ENCODE peak calls at places on chromosome 3, in eight cellular contexts. H is cardiac muscle cell, L is thoracic aorta, D is BJ, X is K562, U is pancreas, C is heart left ventricle, F is fibroblast of mammary gland. R is an unnamed sample.

GRCh38 chr3:9503283-9503682 is 50.3 kb downstream of the LHFPL4 start:
- DNase-seq in H (peak), L (no peak), D (no peak), X (peak), U (no peak), C (peak), F (peak), R (peak)

GRCh38 chr3:31839144-31839917 is 141.7 kb downstream of the OSBPL10 start:
- DNase-seq in H (no peak), L (no peak), D (no peak), X (no peak), U (no peak), C (no peak), F (peak), R (peak)

GRCh38 chr3:168620854-168621253 is 525.1 kb upstream of the GOLIM4 start:
- DNase-seq in H (peak), L (no peak), D (no peak), X (no peak), U (no peak), C (no peak), F (peak), R (no peak)

GRCh38 chr3:13800064-13800463 is 79.8 kb downstream of the WNT7A start:
- DNase-seq in H (no peak), L (no peak), D (no peak), X (no peak), U (no peak), C (no peak), F (no peak), R (no peak)

GRCh38 chr3:125960066-125960424 is 8.9 kb upstream of the ROPN1B start:
- DNase-seq in H (no peak), L (no peak), D (no peak), X (no peak), U (no peak), C (no peak), F (no peak), R (no peak)

GRCh38 chr3:32401141-32401540 is 9.5 kb downstream of the CMTM7 start:
- DNase-seq in H (no peak), L (no peak), D (no peak), X (no peak), U (no peak), C (no peak), F (no peak), R (no peak)

GRCh38 chr3:112629425-112629824 is 11.5 kb downstream of the CCDC80 start:
- DNase-seq in H (peak), L (no peak), D (peak), X (no peak), U (no peak), C (no peak), F (peak), R (peak)

GRCh38 chr3:15055019-15055557 is 10.0 kb downstream of the MRPS25 start:
- DNase-seq in H (no peak), L (no peak), D (no peak), X (no peak), U (no peak), C (no peak), F (peak), R (no peak)

GRCh38 chr3:156317457-156317856 is 197.1 kb downstream of the KCNAB1 start:
- DNase-seq in H (no peak), L (no peak), D (no peak), X (peak), U (no peak), C (no peak), F (peak), R (no peak)

GRCh38 chr3:129937717-129938116 is 36.8 kb upstream of the TRH start:
- DNase-seq in H (no peak), L (no peak), D (no peak), X (no peak), U (no peak), C (no peak), F (no peak), R (no peak)

GRCh38 chr3:123841476-123842238 is 42.5 kb downstream of the MYLK start:
- DNase-seq in H (no peak), L (no peak), D (no peak), X (no peak), U (no peak), C (no peak), F (no peak), R (no peak)

GRCh38 chr3:133895208-133896001 is at the start of gene RAB6B:
- DNase-seq in H (peak), L (no peak), D (no peak), X (peak), U (peak), C (peak), F (peak), R (no peak)

GRCh38 chr3:47713655-47714054 is 68.0 kb downstream of the SMARCC1 start:
- DNase-seq in H (no peak), L (no peak), D (no peak), X (no peak), U (no peak), C (no peak), F (peak), R (no peak)

GRCh38 chr3:186640473-186640818 is 247 bp downstream of the FETUB start:
- DNase-seq in H (no peak), L (peak), D (no peak), X (no peak), U (no peak), C (no peak), F (peak), R (no peak)

GRCh38 chr3:49484471-49484870 is 14.4 kb downstream of the DAG1 start:
- DNase-seq in H (no peak), L (no peak), D (no peak), X (no peak), U (no peak), C (no peak), F (no peak), R (no peak)

GRCh38 chr3:133886031-133886722 is 9.5 kb downstream of the RAB6B start:
- DNase-seq in H (no peak), L (no peak), D (no peak), X (no peak), U (no peak), C (no peak), F (no peak), R (no peak)

GRCh38 chr3:171256445-171257250 is 203.6 kb downstream of the TNIK start:
- DNase-seq in H (no peak), L (no peak), D (no peak), X (no peak), U (no peak), C (no peak), F (peak), R (no peak)

GRCh38 chr3:98068824-98069223 is 18.1 kb upstream of the OR5AC2 start:
- DNase-seq in H (no peak), L (no peak), D (no peak), X (no peak), U (no peak), C (no peak), F (no peak), R (no peak)

GRCh38 chr3:99774467-99774866 is 43.2 kb upstream of the CMSS1 start:
- DNase-seq in H (no peak), L (no peak), D (peak), X (no peak), U (no peak), C (no peak), F (peak), R (peak)

GRCh38 chr3:49339593-49339946 is 283 bp downstream of the USP4 start:
- DNase-seq in H (no peak), L (no peak), D (no peak), X (peak), U (peak), C (no peak), F (no peak), R (no peak)

GRCh38 chr3:148882288-148882687 is 17.2 kb downstream of the CPA3 start:
- DNase-seq in H (no peak), L (no peak), D (no peak), X (no peak), U (no peak), C (no peak), F (peak), R (no peak)

GRCh38 chr3:94162700-94163099 is 99.8 kb downstream of the NSUN3 start:
- DNase-seq in H (no peak), L (no peak), D (no peak), X (peak), U (no peak), C (no peak), F (peak), R (no peak)

GRCh38 chr3:128725547-128725931 is 444 bp upstream of the RAB7A start:
- DNase-seq in H (no peak), L (no peak), D (no peak), X (no peak), U (no peak), C (no peak), F (no peak), R (no peak)
- H3K4me3 ChIP-seq in H (no peak), L (peak), D (no peak), X (peak), U (no peak), C (peak), F (no peak), R (no peak)

GRCh38 chr3:179796421-179796820 is 143.6 kb downstream of the USP13 start:
- DNase-seq in H (no peak), L (no peak), D (no peak), X (no peak), U (no peak), C (no peak), F (no peak), R (no peak)
- H3K4me3 ChIP-seq in H (no peak), L (no peak), D (no peak), X (no peak), U (no peak), C (no peak), F (no peak), R (no peak)

DNA sequence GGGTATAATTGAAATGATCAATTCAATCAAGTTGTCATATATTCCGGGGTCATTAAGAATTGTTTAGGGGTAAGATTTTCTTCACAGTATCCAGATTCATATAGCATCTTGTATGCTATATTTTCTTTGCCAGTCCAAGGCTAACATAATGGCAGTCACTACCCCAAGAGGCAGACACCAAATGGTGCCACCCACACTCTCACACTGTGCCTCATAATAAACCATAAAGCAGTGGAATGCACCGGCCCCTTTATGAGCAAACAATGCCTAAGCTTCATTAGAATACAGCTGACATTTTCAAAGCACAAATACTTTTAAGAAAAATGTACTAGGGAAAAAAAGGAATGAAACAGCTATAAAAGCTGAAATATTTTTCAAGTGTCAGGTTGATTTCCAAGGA is 121.6 kb downstream of the TFDP2 start:
- DNase-seq in H (peak), L (no peak), D (no peak), X (no peak), U (no peak), C (no peak), F (peak), R (no peak)
- H3K4me3 ChIP-seq in H (peak), L (peak), D (peak), X (peak), U (peak), C (peak), F (peak), R (peak)

GRCh38 chr3:114213669-114214541 is 23.5 kb downstream of the ZNF80 start:
- DNase-seq in H (peak), L (peak), D (peak), X (no peak), U (no peak), C (no peak), F (peak), R (peak)
- H3K4me3 ChIP-seq in H (no peak), L (peak), D (peak), X (no peak), U (no peak), C (no peak), F (peak), R (peak)

DNA sequence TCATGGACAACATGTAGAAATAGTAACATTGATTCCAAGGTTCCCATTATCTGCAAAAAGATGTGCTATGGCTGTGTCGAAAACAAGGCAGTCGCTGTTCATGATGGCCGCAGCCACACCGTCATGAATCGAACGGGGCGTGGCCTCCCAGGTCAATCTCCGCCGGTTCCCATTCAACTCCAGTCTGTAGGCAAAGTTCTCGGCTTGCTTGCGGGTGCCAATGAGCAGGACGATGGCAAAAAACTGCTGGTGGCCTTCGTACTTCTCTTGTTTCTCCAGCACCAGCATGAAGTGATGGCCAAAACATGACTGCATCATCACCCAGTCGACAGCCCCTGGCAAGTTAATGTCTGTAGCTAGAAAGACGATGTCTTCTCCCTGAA is 20.8 kb downstream of the SIAH2 start:
- DNase-seq in H (no peak), L (no peak), D (no peak), X (no peak), U (no peak), C (no peak), F (no peak), R (no peak)
- H3K4me3 ChIP-seq in H (no peak), L (no peak), D (no peak), X (no peak), U (no peak), C (no peak), F (no peak), R (no peak)

GRCh38 chr3:194287977-194288706 is 63.0 kb downstream of the CPN2 start:
- DNase-seq in H (no peak), L (no peak), D (no peak), X (no peak), U (no peak), C (no peak), F (no peak), R (no peak)

GRCh38 chr3:194285859-194286197 is 65.3 kb downstream of the CPN2 start:
- DNase-seq in H (no peak), L (no peak), D (no peak), X (no peak), U (no peak), C (no peak), F (no peak), R (no peak)

GRCh38 chr3:194287392-194287791 is 63.7 kb downstream of the CPN2 start:
- DNase-seq in H (no peak), L (no peak), D (no peak), X (peak), U (no peak), C (no peak), F (no peak), R (no peak)

GRCh38 chr3:194285024-194285858 is 65.9 kb downstream of the CPN2 start:
- DNase-seq in H (no peak), L (no peak), D (no peak), X (no peak), U (no peak), C (no peak), F (peak), R (no peak)

GRCh38 chr3:194286747-194287146 is 64.4 kb downstream of the CPN2 start:
- DNase-seq in H (no peak), L (no peak), D (no peak), X (no peak), U (no peak), C (no peak), F (no peak), R (no peak)
- H3K4me3 ChIP-seq in H (no peak), L (no peak), D (no peak), X (no peak), U (no peak), C (no peak), F (no peak), R (no peak)

GRCh38 chr3:78830466-78830865 is 937.3 kb downstream of the ROBO1 start:
- DNase-seq in H (no peak), L (no peak), D (no peak), X (no peak), U (no peak), C (no peak), F (peak), R (no peak)

GRCh38 chr3:78832785-78833204 is 935.0 kb downstream of the ROBO1 start:
- DNase-seq in H (no peak), L (no peak), D (no peak), X (no peak), U (no peak), C (no peak), F (no peak), R (no peak)

GRCh38 chr3:78825858-78826215 is 942.0 kb downstream of the ROBO1 start:
- DNase-seq in H (no peak), L (no peak), D (no peak), X (no peak), U (no peak), C (no peak), F (no peak), R (no peak)

GRCh38 chr3:78827618-78828017 is 940.2 kb downstream of the ROBO1 start:
- DNase-seq in H (no peak), L (no peak), D (no peak), X (no peak), U (no peak), C (no peak), F (no peak), R (no peak)

GRCh38 chr3:78831446-78831972 is 936.3 kb downstream of the ROBO1 start:
- DNase-seq in H (no peak), L (no peak), D (no peak), X (no peak), U (no peak), C (no peak), F (no peak), R (no peak)
- H3K4me3 ChIP-seq in H (no peak), L (no peak), D (no peak), X (no peak), U (no peak), C (no peak), F (no peak), R (no peak)

DNA sequence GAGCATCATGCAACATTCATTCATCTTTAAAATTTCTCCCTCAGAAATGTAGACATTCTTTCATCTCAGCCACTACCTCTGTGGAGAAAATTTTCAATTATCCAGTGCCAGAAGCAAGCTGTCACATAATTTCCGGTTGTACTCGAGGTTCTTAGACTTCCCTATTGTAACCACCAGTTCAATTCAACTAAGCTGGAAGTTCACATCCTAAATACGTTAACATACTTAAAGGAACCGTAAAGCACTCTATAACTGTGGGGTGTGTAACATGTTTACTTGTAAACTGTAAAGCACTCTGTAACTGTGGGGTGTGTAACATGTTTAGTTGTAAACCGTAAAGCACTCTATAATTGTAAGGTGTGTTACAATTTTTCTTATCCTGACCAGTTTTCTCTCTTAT is 150.3 kb downstream of the PLCL2 start:
- DNase-seq in H (no peak), L (no peak), D (no peak), X (no peak), U (no peak), C (no peak), F (no peak), R (no peak)
- H3K4me3 ChIP-seq in H (no peak), L (no peak), D (no peak), X (no peak), U (no peak), C (no peak), F (no peak), R (no peak)